ENCODE peak calls at places on chromosomes 2 and 18, in six cellular contexts. One of them, this sample, is unnamed.

GRCh38 chr2:119753041-119753929 is 6.4 kb upstream of the PTPN4 start:
- DNase-seq in T-helper 2 cell: no peak
- DNase-seq in heart left ventricle: no peak
- DNase-seq in neural crest cell: no peak
- DNase-seq in left kidney: peak; percentile 75
- DNase-seq in endodermal cell: peak; percentile 62
- DNase-seq in this sample: no peak

GRCh38 chr18:30763913-30764350 is 278.6 kb downstream of the DSC3 start:
- DNase-seq in T-helper 2 cell: no peak
- DNase-seq in heart left ventricle: no peak
- DNase-seq in neural crest cell: no peak
- DNase-seq in left kidney: peak; percentile 72
- DNase-seq in endodermal cell: peak; percentile 65
- DNase-seq in this sample: no peak

GRCh38 chr2:159903404-159904126 is 105.6 kb upstream of the CD302 start:
- DNase-seq in T-helper 2 cell: peak; percentile 53
- DNase-seq in heart left ventricle: no peak
- DNase-seq in neural crest cell: no peak
- DNase-seq in left kidney: no peak
- DNase-seq in endodermal cell: no peak
- DNase-seq in this sample: peak; percentile 54

GRCh38 chr2:50785781-50786180 is 246.2 kb downstream of the NRXN1 start:
- DNase-seq in T-helper 2 cell: no peak
- DNase-seq in heart left ventricle: no peak
- DNase-seq in neural crest cell: no peak
- DNase-seq in left kidney: no peak
- DNase-seq in endodermal cell: no peak
- DNase-seq in this sample: no peak

GRCh38 chr18:72984290-72984689 is 116.5 kb upstream of the NETO1 start:
- DNase-seq in T-helper 2 cell: no peak
- DNase-seq in heart left ventricle: no peak
- DNase-seq in neural crest cell: no peak
- DNase-seq in left kidney: no peak
- DNase-seq in endodermal cell: no peak
- DNase-seq in this sample: no peak

GRCh38 chr2:223050900-223051299 is 1.1 kb upstream of the KCNE4 start:
- DNase-seq in T-helper 2 cell: no peak
- DNase-seq in heart left ventricle: peak; percentile 27
- DNase-seq in neural crest cell: no peak
- DNase-seq in left kidney: no peak
- DNase-seq in endodermal cell: no peak
- DNase-seq in this sample: no peak

GRCh38 chr18:10559566-10560456 is 34.0 kb downstream of the NAPG start:
- DNase-seq in T-helper 2 cell: no peak
- DNase-seq in heart left ventricle: peak; percentile 31
- DNase-seq in neural crest cell: no peak
- DNase-seq in left kidney: peak; percentile 53
- DNase-seq in endodermal cell: peak; percentile 53
- DNase-seq in this sample: no peak

GRCh38 chr2:84116132-84116531 is 342.9 kb downstream of the SUCLG1 start:
- DNase-seq in T-helper 2 cell: no peak
- DNase-seq in heart left ventricle: no peak
- DNase-seq in neural crest cell: no peak
- DNase-seq in left kidney: no peak
- DNase-seq in endodermal cell: no peak
- DNase-seq in this sample: no peak

GRCh38 chr2:14023558-14023957 is 609.0 kb upstream of the LRATD1 start:
- DNase-seq in T-helper 2 cell: no peak
- DNase-seq in heart left ventricle: no peak
- DNase-seq in neural crest cell: no peak
- DNase-seq in left kidney: no peak
- DNase-seq in endodermal cell: no peak
- DNase-seq in this sample: no peak

GRCh38 chr2:18645315-18645714 is 55.9 kb upstream of the NT5C1B start:
- DNase-seq in T-helper 2 cell: no peak
- DNase-seq in heart left ventricle: no peak
- DNase-seq in neural crest cell: no peak
- DNase-seq in left kidney: no peak
- DNase-seq in endodermal cell: no peak
- DNase-seq in this sample: no peak

GRCh38 chr18:3350566-3351527 is 88.9 kb downstream of the MYL12B start:
- DNase-seq in T-helper 2 cell: no peak
- DNase-seq in heart left ventricle: no peak
- DNase-seq in neural crest cell: no peak
- DNase-seq in left kidney: peak; percentile 31
- DNase-seq in endodermal cell: no peak
- DNase-seq in this sample: no peak

GRCh38 chr2:233273120-233273519 is 21.6 kb downstream of the ATG16L1 start:
- DNase-seq in T-helper 2 cell: no peak
- DNase-seq in heart left ventricle: no peak
- DNase-seq in neural crest cell: no peak
- DNase-seq in left kidney: no peak
- DNase-seq in endodermal cell: no peak
- DNase-seq in this sample: no peak

GRCh38 chr18:41720226-41720625 is 234.8 kb upstream of the PIK3C3 start:
- DNase-seq in T-helper 2 cell: no peak
- DNase-seq in heart left ventricle: no peak
- DNase-seq in neural crest cell: no peak
- DNase-seq in left kidney: no peak
- DNase-seq in endodermal cell: no peak
- DNase-seq in this sample: no peak

GRCh38 chr18:74748809-74749208 is 151.1 kb downstream of the ZNF407 start:
- DNase-seq in T-helper 2 cell: no peak
- DNase-seq in heart left ventricle: no peak
- DNase-seq in neural crest cell: no peak
- DNase-seq in left kidney: peak; percentile 90
- DNase-seq in endodermal cell: peak; percentile 73
- DNase-seq in this sample: no peak

GRCh38 chr2:62364786-62365185 is 141.2 kb downstream of the TMEM17 start:
- DNase-seq in T-helper 2 cell: no peak
- DNase-seq in heart left ventricle: no peak
- DNase-seq in neural crest cell: no peak
- DNase-seq in left kidney: peak; percentile 45
- DNase-seq in endodermal cell: no peak
- DNase-seq in this sample: no peak

GRCh38 chr2:85259101-85259590 is 68.6 kb downstream of the TGOLN2 start:
- DNase-seq in T-helper 2 cell: no peak
- DNase-seq in heart left ventricle: no peak
- DNase-seq in neural crest cell: no peak
- DNase-seq in left kidney: peak; percentile 80
- DNase-seq in endodermal cell: peak; percentile 68
- DNase-seq in this sample: no peak

GRCh38 chr2:133431289-133431688 is 137.0 kb downstream of the NCKAP5 start:
- DNase-seq in T-helper 2 cell: no peak
- DNase-seq in heart left ventricle: no peak
- DNase-seq in neural crest cell: no peak
- DNase-seq in left kidney: peak; percentile 46
- DNase-seq in endodermal cell: no peak
- DNase-seq in this sample: no peak

This sample was measured in right lobe of liver.